ENCODE peak calls at places on chromosomes 12 and 14, in six cellular contexts. U is IMR-90, A is psoas muscle, W is SJCRH30, Z is lower lobe of right lung, G is mucosa of descending colon. C is an unnamed sample. For H3K36me3 and H3K4me1, the result is how much of the 10 kb centered on the place peaks cover.

GRCh38 chr14:102591372-102591943 is 991 bp upstream of the RCOR1 start:
- DNase-seq in U (peak), W (peak), A (peak), Z (peak), G (peak), C (no peak)

GRCh38 chr14:101843665-101844064 is 82.2 kb downstream of the PPP2R5C start:
- DNase-seq in A (no peak), W (no peak), G (peak), U (no peak), Z (no peak), C (no peak)

GRCh38 chr14:60756847-60757246 is 22.3 kb downstream of the MNAT1 start:
- DNase-seq in G (no peak), Z (no peak), A (no peak), W (no peak), U (peak), C (no peak)

GRCh38 chr12:53127169-53127568 is 23.9 kb downstream of the SOAT2 start:
- DNase-seq in U (no peak), W (no peak), Z (no peak), A (no peak), G (no peak), C (no peak)

GRCh38 chr14:87067597-87067996 is 925.4 kb downstream of the GALC start:
- DNase-seq in W (peak), G (no peak), A (no peak), Z (no peak), U (no peak), C (no peak)

GRCh38 chr12:101792046-101792931 is 38.5 kb downstream of the GNPTAB start:
- DNase-seq in W (no peak), U (no peak), A (no peak), G (no peak), Z (no peak), C (no peak)

GRCh38 chr14:28673056-28673455 is 93.5 kb upstream of the FOXG1 start:
- DNase-seq in Z (no peak), W (no peak), U (no peak), G (no peak), A (no peak), C (no peak)

GRCh38 chr14:70955543-70956480 is 48.6 kb downstream of the PCNX1 start:
- DNase-seq in W (no peak), U (peak), A (no peak), G (no peak), Z (no peak), C (no peak)

GRCh38 chr14:103699261-103699661 is 16.0 kb downstream of the XRCC3 start:
- DNase-seq in W (no peak), U (no peak), A (peak), Z (peak), G (no peak), C (no peak)

GRCh38 chr12:120230974-120231315 is 30.0 kb upstream of the RPLP0 start:
- DNase-seq in A (no peak), Z (no peak), W (no peak), U (no peak), G (no peak), C (no peak)

GRCh38 chr14:36580856-36581831 is 1.3 kb downstream of the NKX2-8 start:
- DNase-seq in Z (peak), A (peak), W (no peak), G (peak), U (peak), C (no peak)

GRCh38 chr12:8054821-8055220 is 11.3 kb downstream of the C3AR1 start:
- DNase-seq in A (no peak), Z (no peak), W (no peak), U (no peak), G (no peak), C (no peak)

GRCh38 chr12:131908716-131909595 is 14.5 kb downstream of the ULK1 start:
- DNase-seq in W (no peak), G (no peak), Z (no peak), A (no peak), U (no peak), C (no peak)

GRCh38 chr12:70691018-70691672 is 53.9 kb upstream of the PTPRB start:
- DNase-seq in Z (no peak), A (no peak), G (no peak), W (no peak), U (peak), C (no peak)

GRCh38 chr12:38124247-38125012 is 192.1 kb upstream of the ALG10B start:
- DNase-seq in U (no peak), G (peak), W (no peak), Z (no peak), A (no peak), C (no peak)

GRCh38 chr12:12265571-12266388 is 1.1 kb downstream of the LRP6 start:
- DNase-seq in G (peak), U (peak), Z (no peak), W (no peak), A (no peak), C (peak)

GRCh38 chr12:111297703-111298426 is 71.0 kb downstream of the PHETA1 start:
- DNase-seq in A (no peak), U (no peak), Z (no peak), G (no peak), W (no peak), C (no peak)

GRCh38 chr14:99879401-99880295 is 86.4 kb downstream of the EML1 start:
- DNase-seq in G (no peak), A (no peak), Z (no peak), W (no peak), U (peak), C (no peak)

GRCh38 chr12:96365604-96366230 is 34.5 kb downstream of the CDK17 start:
- DNase-seq in Z (no peak), U (no peak), W (no peak), A (no peak), G (no peak), C (no peak)
- H3K4me3 ChIP-seq in Z (no peak), U (no peak), W (no peak), A (no peak), G (no peak), C (no peak)

DNA sequence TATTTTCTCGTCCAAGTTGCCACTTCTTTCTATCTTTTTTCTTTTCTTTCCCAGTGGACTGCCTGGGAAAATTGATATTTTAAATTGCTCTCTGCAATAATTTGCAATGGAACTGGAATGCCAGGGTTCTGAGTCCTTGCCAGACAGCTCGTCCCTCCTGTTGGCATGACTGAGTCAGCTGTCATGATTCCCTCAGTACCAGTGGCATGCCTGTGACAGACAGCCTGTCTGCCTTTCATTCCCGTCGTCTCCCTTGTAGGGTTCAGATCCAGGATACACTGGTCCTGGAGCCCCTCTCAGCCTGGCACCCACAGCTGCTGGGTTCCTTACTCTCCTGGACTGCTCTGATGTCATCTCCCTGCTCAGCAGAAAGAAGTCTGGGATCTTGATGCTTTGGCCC is 84.8 kb downstream of the PTPN11 start:
- DNase-seq in A (peak), W (no peak), Z (no peak), G (no peak), U (no peak), C (no peak)
- H3K36me3 ChIP-seq in A (half or more), W (under half), Z (half or more), G (under half), U (under half), C (half or more)

DNA sequence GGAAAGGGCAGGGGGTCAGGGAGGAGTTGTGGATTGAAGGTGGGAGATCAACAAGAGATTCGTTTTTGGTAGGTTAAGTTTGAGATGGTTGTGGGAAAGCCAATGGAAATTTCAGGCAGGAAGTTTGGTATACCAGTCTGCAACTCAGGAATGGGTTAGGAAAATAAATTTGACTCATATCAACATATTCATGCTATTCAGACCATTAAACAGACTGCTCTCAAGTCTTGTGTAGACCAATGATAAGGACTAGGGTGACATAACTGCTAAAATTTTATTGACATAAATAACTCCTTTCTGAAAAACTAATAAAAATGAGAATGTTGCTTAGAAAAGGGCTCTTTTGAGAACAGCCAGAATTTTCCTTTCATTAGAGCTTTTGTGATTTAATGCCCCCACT is 60.0 kb downstream of the PLEKHA5 start:
- DNase-seq in W (no peak), U (peak), Z (no peak), A (no peak), G (no peak), C (no peak)
- H3K4me1 ChIP-seq in W (under half), U (under half), Z (under half), A (under half), G (under half), C (under half)

DNA sequence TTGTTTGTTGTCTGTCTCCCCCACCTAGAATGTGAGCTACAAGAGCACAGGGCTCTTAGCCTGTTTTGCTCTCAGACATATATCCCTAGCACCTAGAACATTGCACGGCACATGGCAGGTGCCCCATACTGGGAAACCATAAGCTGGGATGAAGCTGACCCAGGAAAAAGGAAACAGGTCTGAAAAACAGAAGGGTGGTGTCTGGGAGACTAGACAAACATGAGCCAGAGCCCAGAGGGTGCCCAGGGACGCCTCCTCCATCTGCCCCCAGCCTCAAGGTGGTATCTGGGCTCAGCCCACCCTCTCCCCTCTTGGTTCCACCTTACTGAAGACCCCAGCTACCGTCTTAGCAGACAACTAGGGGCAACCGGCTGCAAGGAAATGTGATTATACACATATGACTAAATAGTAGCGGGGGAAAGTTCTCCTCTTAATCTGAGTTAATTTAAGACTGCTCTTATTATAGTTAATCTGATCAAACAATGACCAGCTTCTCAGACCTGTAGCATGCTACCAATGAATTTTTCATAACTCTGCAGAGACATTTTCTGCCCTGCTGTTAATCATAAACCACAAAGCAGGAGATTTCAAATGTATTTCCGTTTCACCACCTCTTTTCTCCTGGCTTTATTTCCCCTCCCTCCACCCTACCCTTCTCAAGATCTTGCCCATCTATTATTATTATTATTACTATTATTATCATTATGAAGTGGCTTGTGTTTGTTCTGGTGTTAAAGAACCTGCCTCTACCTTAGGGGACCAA is 31.9 kb downstream of the KSR2 start:
- DNase-seq in W (no peak), G (peak), U (no peak), Z (no peak), A (no peak), C (no peak)
- H3K4me3 ChIP-seq in W (no peak), G (no peak), U (no peak), Z (no peak), A (no peak), C (no peak)

GRCh38 chr12:32466187-32466586 is 66.8 kb downstream of the FGD4 start:
- DNase-seq in A (no peak), Z (no peak), G (no peak), U (no peak), W (no peak), C (no peak)
- H3K36me3 ChIP-seq in A (under half), Z (under half), G (under half), U (under half), W (under half), C (under half)

GRCh38 chr14:73739174-73739898 is 25.2 kb upstream of the PNMA1 start:
- DNase-seq in U (no peak), G (no peak), W (no peak), Z (no peak), A (no peak), C (no peak)
- H3K4me1 ChIP-seq in U (under half), G (under half), W (under half), Z (half or more), A (half or more), C (under half)

GRCh38 chr12:122087431-122088180 is 9.1 kb downstream of the MLXIP start:
- DNase-seq in A (peak), G (no peak), W (no peak), U (no peak), Z (no peak), C (no peak)
- H3K4me3 ChIP-seq in A (peak), G (no peak), W (no peak), U (no peak), Z (no peak), C (no peak)